ENCODE peak calls at places on chromosomes 13 and 19, in ten cellular contexts. A is HCT116, J is breast epithelium, S is esophagus squamous epithelium, M is HepG2, I is heart left ventricle, O is NB4, Z is body of pancreas, Q is prostate gland, K is right lobe of liver. B is an unnamed sample.

GRCh38 chr13:113747291-113747833 is 11.7 kb upstream of the TMEM255B start:
- DNase-seq in Z (no peak), M (no peak), A (no peak), I (peak), J (no peak), Q (no peak), S (no peak), K (no peak), O (no peak), B (no peak)

GRCh38 chr13:110449225-110450015 is 112.1 kb downstream of the RAB20 start:
- DNase-seq in J (peak), I (no peak), O (no peak), K (no peak), M (no peak), Z (no peak), S (no peak), A (no peak), Q (no peak), B (no peak)

GRCh38 chr19:5913739-5914357 is at the start of gene CAPS:
- DNase-seq in I (peak), M (peak), S (no peak), K (peak), Q (peak), J (peak), A (no peak), Z (peak), O (no peak), B (no peak)

GRCh38 chr13:93260591-93260990 is 34.0 kb downstream of the GPC6 start:
- DNase-seq in Z (no peak), O (no peak), I (no peak), K (no peak), A (no peak), J (no peak), M (no peak), Q (no peak), S (no peak), B (no peak)

GRCh38 chr19:51097796-51098195 is 10.4 kb downstream of the CTU1 start:
- DNase-seq in M (no peak), J (no peak), A (no peak), K (no peak), O (no peak), Z (no peak), S (no peak), Q (no peak), I (no peak), B (no peak)

GRCh38 chr13:95124959-95125358 is 176.3 kb downstream of the ABCC4 start:
- DNase-seq in S (no peak), Z (no peak), A (no peak), Q (no peak), K (no peak), J (no peak), M (no peak), I (no peak), O (no peak), B (no peak)

GRCh38 chr13:33744589-33745369 is 73.2 kb upstream of the RFC3 start:
- DNase-seq in Q (peak), I (no peak), K (no peak), S (no peak), J (no peak), M (no peak), O (no peak), Z (peak), A (no peak), B (no peak)

GRCh38 chr13:113767366-113767765 is 8.3 kb downstream of the TMEM255B start:
- DNase-seq in K (no peak), I (no peak), O (no peak), Q (no peak), S (no peak), A (no peak), J (no peak), M (no peak), Z (no peak), B (no peak)

GRCh38 chr13:76717092-76717491 is 169.1 kb downstream of the KCTD12 start:
- DNase-seq in I (no peak), J (no peak), K (no peak), A (no peak), S (no peak), Q (no peak), M (no peak), Z (no peak), O (no peak), B (no peak)

GRCh38 chr19:43527860-43528622 is 1.0 kb upstream of the ETHE1 start:
- DNase-seq in I (no peak), S (no peak), M (no peak), A (no peak), Q (no peak), O (peak), Z (peak), K (no peak), J (no peak), B (no peak)

GRCh38 chr13:20069956-20070355 is 90.9 kb downstream of the GJA3 start:
- DNase-seq in Z (no peak), S (no peak), A (no peak), O (no peak), I (no peak), Q (no peak), J (no peak), K (no peak), M (no peak), B (no peak)

GRCh38 chr13:100597253-100597652 is 8.7 kb upstream of the GGACT start:
- DNase-seq in S (no peak), A (no peak), Q (no peak), J (no peak), I (no peak), Z (no peak), M (no peak), O (no peak), K (no peak), B (no peak)

GRCh38 chr19:39319892-39320168 is 833 bp downstream of the LRFN1 start:
- DNase-seq in Z (no peak), K (no peak), J (no peak), M (no peak), O (no peak), S (no peak), Q (no peak), I (no peak), A (no peak), B (no peak)

GRCh38 chr19:3507371-3508120 is 1.4 kb downstream of the FZR1 start:
- DNase-seq in Q (peak), K (peak), J (no peak), I (no peak), S (no peak), Z (peak), O (no peak), A (no peak), M (peak), B (peak)

GRCh38 chr19:3508771-3509535 is 2.8 kb downstream of the FZR1 start:
- DNase-seq in O (peak), I (no peak), K (peak), Q (no peak), A (no peak), M (no peak), S (no peak), Z (no peak), J (no peak), B (no peak)

GRCh38 chr19:3511506-3512251 is 5.6 kb downstream of the FZR1 start:
- DNase-seq in Q (no peak), A (no peak), M (no peak), I (no peak), K (peak), S (no peak), O (no peak), Z (no peak), J (no peak), B (no peak)

GRCh38 chr19:3510727-3511126 is 4.6 kb downstream of the FZR1 start:
- DNase-seq in M (no peak), J (no peak), K (peak), S (no peak), O (no peak), Z (no peak), I (no peak), Q (no peak), A (no peak), B (no peak)

GRCh38 chr19:3509566-3509989 is 3.5 kb downstream of the FZR1 start:
- DNase-seq in S (no peak), Z (no peak), K (peak), A (no peak), I (no peak), M (no peak), O (no peak), J (no peak), Q (no peak), B (no peak)
- TF ChIP-seq POLR2A in S (no peak), Z (no peak), K (no peak), A (no peak), I (no peak), M (no peak), O (no peak), J (no peak), Q (no peak), B (no peak)

GRCh38 chr19:1811472-1811894 is 593 bp downstream of the ATP8B3 start:
- DNase-seq in M (peak), J (peak), S (no peak), K (peak), O (peak), I (peak), Q (peak), Z (peak), A (peak), B (peak)

GRCh38 chr19:1813837-1814217 is 1.8 kb upstream of the ATP8B3 start:
- DNase-seq in I (peak), Z (no peak), K (no peak), Q (no peak), A (no peak), M (no peak), S (no peak), O (no peak), J (no peak), B (no peak)

GRCh38 chr19:1813197-1813836 is 1.2 kb upstream of the ATP8B3 start:
- DNase-seq in J (no peak), Z (no peak), K (no peak), M (no peak), A (no peak), Q (no peak), I (peak), O (no peak), S (no peak), B (no peak)

GRCh38 chr19:1811942-1812425 is at the start of gene ATP8B3:
- DNase-seq in Z (no peak), S (no peak), I (no peak), J (no peak), Q (no peak), O (no peak), M (no peak), A (no peak), K (no peak), B (no peak)

GRCh38 chr19:1812426-1813196 is 535 bp upstream of the ATP8B3 start:
- DNase-seq in K (peak), J (peak), Q (peak), M (peak), I (peak), S (peak), O (peak), A (peak), Z (peak), B (peak)
- TF ChIP-seq POLR2A in K (peak), J (no peak), Q (peak), M (no peak), I (peak), S (no peak), O (peak), A (peak), Z (peak), B (peak)

DNA sequence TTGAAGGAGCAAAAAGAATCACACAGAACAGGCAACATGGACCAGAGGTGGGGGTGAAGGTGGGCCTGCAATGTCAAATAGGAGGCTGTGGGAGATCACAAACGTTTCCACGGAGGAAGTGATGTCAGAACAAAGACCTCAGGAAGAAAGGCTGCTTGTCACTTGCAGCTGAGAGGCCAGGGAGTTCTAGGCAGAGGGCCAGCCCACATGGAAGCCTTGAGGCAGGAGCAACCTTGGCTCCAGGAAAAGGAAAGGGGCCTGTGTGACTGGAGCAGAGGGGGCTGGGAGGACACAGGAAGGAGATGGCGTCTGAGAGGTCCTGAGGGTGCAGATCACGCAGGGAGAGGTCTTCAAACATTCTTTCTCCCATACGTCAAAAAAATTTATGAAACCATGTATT is 16.3 kb downstream of the ZNF160 start:
- DNase-seq in A (no peak), I (peak), Q (no peak), J (no peak), Z (no peak), O (no peak), K (peak), S (no peak), M (no peak), B (no peak)
- TF ChIP-seq POLR2A in A (no peak), I (no peak), Q (no peak), J (no peak), Z (no peak), O (no peak), K (no peak), S (no peak), M (no peak), B (no peak)

DNA sequence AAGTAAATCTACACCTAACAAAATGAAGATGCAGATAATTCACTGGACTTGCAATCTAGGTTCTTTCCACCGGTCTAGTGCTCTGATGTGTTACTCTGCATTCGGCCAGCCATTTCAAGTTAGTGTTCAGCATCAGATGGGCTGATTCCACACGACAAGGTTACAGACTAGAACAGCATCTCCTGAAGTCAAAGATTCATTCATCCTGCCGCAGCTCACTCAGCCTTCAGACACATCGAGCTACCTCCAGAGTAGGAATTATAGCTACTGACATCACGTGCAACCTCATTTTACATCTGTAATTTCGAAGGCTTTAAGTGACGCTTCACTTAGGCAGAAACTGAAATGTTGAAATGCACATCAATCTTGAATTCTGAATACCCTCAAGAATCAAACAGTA is 76.5 kb downstream of the LHFPL6 start:
- DNase-seq in J (no peak), Q (no peak), O (no peak), K (no peak), M (no peak), I (no peak), Z (no peak), A (no peak), S (no peak), B (no peak)
- TF ChIP-seq POLR2A in J (no peak), Q (no peak), O (no peak), K (no peak), M (no peak), I (no peak), Z (no peak), A (no peak), S (no peak), B (no peak)

DNA sequence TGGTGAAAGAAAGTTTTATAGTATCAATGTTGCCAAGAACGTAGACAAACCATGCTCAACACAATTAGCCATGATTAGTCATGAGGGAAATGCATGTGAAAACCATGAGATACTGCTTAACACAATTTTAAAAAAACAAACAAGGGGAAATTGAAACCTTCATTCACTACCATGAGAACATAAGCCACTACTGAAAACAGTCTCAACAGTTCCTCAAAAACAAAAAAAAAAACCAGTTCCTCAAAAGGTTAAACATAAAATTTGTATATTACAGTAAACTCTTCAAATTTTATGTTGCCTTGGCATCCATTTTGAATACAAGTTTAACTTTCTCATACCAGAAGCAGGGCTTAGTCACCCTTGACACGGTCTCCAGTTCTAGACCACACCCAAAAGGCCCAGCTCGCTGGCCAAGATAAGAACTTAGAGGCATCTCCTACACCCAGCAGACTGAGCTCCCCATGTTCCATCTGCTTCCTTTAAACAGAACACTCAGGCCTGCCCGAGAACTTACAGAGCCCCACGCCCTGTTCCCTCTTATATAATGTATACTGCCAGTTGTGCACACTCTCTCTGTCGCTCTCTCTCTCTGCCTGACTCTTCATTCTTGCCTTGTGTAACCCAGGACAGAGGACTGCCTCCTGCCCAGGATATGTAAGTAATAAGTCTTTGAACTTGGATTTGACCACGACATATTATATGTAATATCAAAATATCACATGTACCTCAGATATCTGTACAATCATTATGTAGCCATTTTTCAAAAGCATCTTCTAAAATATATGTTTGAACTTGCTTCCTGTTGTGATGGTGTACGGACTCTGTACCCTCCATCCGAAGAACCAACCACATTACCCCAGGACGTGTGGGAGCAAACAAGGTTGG is 67.4 kb downstream of the STK24 start:
- DNase-seq in S (peak), K (no peak), O (peak), Z (no peak), M (peak), Q (no peak), A (peak), I (peak), J (no peak), B (peak)
- TF ChIP-seq POLR2A in S (no peak), K (no peak), O (no peak), Z (peak), M (no peak), Q (no peak), A (no peak), I (no peak), J (no peak), B (peak)

GRCh38 chr19:17078920-17079709 is 3.5 kb downstream of the MYO9B start:
- DNase-seq in J (no peak), M (no peak), O (no peak), I (no peak), A (no peak), Q (no peak), K (no peak), S (no peak), Z (no peak), B (no peak)

GRCh38 chr19:17080441-17080803 is 4.8 kb downstream of the MYO9B start:
- DNase-seq in J (no peak), Z (no peak), I (no peak), S (no peak), Q (no peak), A (no peak), O (no peak), M (no peak), K (no peak), B (no peak)

GRCh38 chr19:17078038-17078919 is 2.7 kb downstream of the MYO9B start:
- DNase-seq in I (no peak), O (peak), M (no peak), J (no peak), Q (no peak), K (peak), A (no peak), Z (no peak), S (no peak), B (no peak)

GRCh38 chr19:17081672-17082630 is 6.4 kb downstream of the MYO9B start:
- DNase-seq in S (no peak), J (no peak), I (peak), Z (no peak), O (no peak), K (no peak), Q (no peak), M (no peak), A (no peak), B (no peak)

GRCh38 chr19:17079710-17080440 is 4.3 kb downstream of the MYO9B start:
- DNase-seq in Q (peak), J (peak), S (peak), K (no peak), M (peak), Z (no peak), A (peak), O (no peak), I (peak), B (peak)
- TF ChIP-seq POLR2A in Q (no peak), J (no peak), S (no peak), K (no peak), M (peak), Z (no peak), A (no peak), O (no peak), I (no peak), B (no peak)

B was measured in erythroblast.